ENCODE peak calls at places on chromosomes 12 and 14, in four cellular contexts. I is activated CD4-positive, alpha-beta T cell treated with anti-CD3 and anti-CD28 coated beads for 48 hours; Z is T-cell; T is fibroblast of villous mesenchyme. D is an unnamed sample.
A peak's percentile ranks its signal among the peaks of the same experiment; 100 is the strongest.

GRCh38 chr12:49703647-49704137 is 3.5 kb downstream of the FMNL3 start:
- DNase-seq in I (peak; percentile 67), Z (no peak), T (peak; percentile 44), D (no peak)

GRCh38 chr14:63496837-63497400 is 46.3 kb downstream of the PPP2R5E start:
- DNase-seq in I (no peak), Z (no peak), T (no peak), D (no peak)

GRCh38 chr12:98745578-98746391 is 100.7 kb downstream of the APAF1 start:
- DNase-seq in I (peak; percentile 57), Z (no peak), T (no peak), D (peak; percentile 26)

GRCh38 chr12:96044017-96044985 is 8.9 kb upstream of the LTA4H start:
- DNase-seq in I (no peak), Z (no peak), T (peak; percentile 77), D (no peak)

GRCh38 chr12:65609359-65609771 is 214.9 kb upstream of the HMGA2 start:
- DNase-seq in I (no peak), Z (no peak), T (peak; percentile 91), D (no peak)

GRCh38 chr12:120944645-120945217 is 33.6 kb upstream of the HNF1A start:
- DNase-seq in I (peak; percentile 84), Z (peak; percentile 53), T (peak; percentile 44), D (peak; percentile 63)

GRCh38 chr14:23069413-23069806 is 12.1 kb upstream of the CDH24 start:
- DNase-seq in I (no peak), Z (no peak), T (no peak), D (no peak)

GRCh38 chr12:52231305-52232232 is 1.5 kb upstream of the KRT7 start:
- DNase-seq in I (no peak), Z (no peak), T (no peak), D (no peak)

GRCh38 chr12:22286569-22286968 is 47.9 kb downstream of the ST8SIA1 start:
- DNase-seq in I (no peak), Z (no peak), T (peak; percentile 59), D (no peak)

GRCh38 chr14:80901260-80901659 is 40.3 kb downstream of the CEP128 start:
- DNase-seq in I (no peak), Z (no peak), T (peak; percentile 84), D (no peak)

GRCh38 chr14:64746298-64747250 is 42.4 kb downstream of the PLEKHG3 start:
- DNase-seq in I (no peak), Z (no peak), T (no peak), D (no peak)